ENCODE peak calls at places on chromosomes 7 and 10, in five cellular contexts. N is heart right ventricle, L is GM12891, M is left cardiac atrium, Y is kidney glomerular epithelial cell. T is an unnamed sample.

GRCh38 chr7:132480534-132480933 is 95.7 kb downstream of the PLXNA4 start:
- DNase-seq in L (no peak), Y (no peak), N (peak; percentile 71), M (peak; percentile 78), T (no peak)

GRCh38 chr10:43857206-43857952 is 208.7 kb upstream of the ZNF32 start:
- DNase-seq in N (no peak), L (no peak), Y (peak; percentile 70), M (peak; percentile 71), T (peak; percentile 72)

GRCh38 chr10:114479307-114479706 is 75.0 kb upstream of the AFAP1L2 start:
- DNase-seq in N (no peak), Y (no peak), M (peak; percentile 59), L (no peak), T (no peak)

GRCh38 chr7:104089622-104090021 is 100.2 kb upstream of the RELN start:
- DNase-seq in N (no peak), L (no peak), M (no peak), Y (no peak), T (no peak)

GRCh38 chr10:31341552-31341951 is 22.5 kb downstream of the ZEB1 start:
- DNase-seq in Y (no peak), N (no peak), L (no peak), M (no peak), T (no peak)

GRCh38 chr7:101125989-101126650 is 784 bp upstream of the SERPINE1 start:
- DNase-seq in M (peak; percentile 89), L (no peak), Y (peak; percentile 85), N (peak; percentile 76), T (no peak)

GRCh38 chr7:5217851-5218331 is 27.9 kb downstream of the WIPI2 start:
- DNase-seq in M (peak; percentile 11), N (no peak), L (no peak), Y (no peak), T (no peak)

GRCh38 chr10:24723788-24724380 is at the start of gene ARHGAP21:
- DNase-seq in M (peak; percentile 80), N (peak; percentile 78), Y (peak; percentile 62), L (peak; percentile 39), T (no peak)

GRCh38 chr10:33260403-33261239 is 73.8 kb downstream of the NRP1 start:
- DNase-seq in L (no peak), N (no peak), Y (no peak), M (no peak), T (no peak)

GRCh38 chr7:77894574-77895091 is 96.1 kb downstream of the PHTF2 start:
- DNase-seq in Y (no peak), M (no peak), N (no peak), L (no peak), T (no peak)

GRCh38 chr10:22230331-22230833 is 12.6 kb upstream of the EBLN1 start:
- DNase-seq in N (no peak), Y (peak; percentile 66), M (no peak), L (peak; percentile 13), T (no peak)

GRCh38 chr10:78911533-78912340 is 157.0 kb upstream of the ZMIZ1 start:
- DNase-seq in L (no peak), N (no peak), M (no peak), Y (no peak), T (no peak)

GRCh38 chr10:35259769-35260397 is 76.4 kb upstream of the CCNY start:
- DNase-seq in N (no peak), L (no peak), M (no peak), Y (peak; percentile 74), T (peak; percentile 67)

GRCh38 chr10:104527013-104527412 is 114.1 kb upstream of the SORCS3 start:
- DNase-seq in Y (no peak), L (no peak), N (no peak), M (no peak), T (no peak)

GRCh38 chr7:35831208-35831607 is 30.4 kb downstream of the SEPTIN7 start:
- DNase-seq in L (no peak), Y (peak; percentile 3), M (no peak), N (no peak), T (no peak)

T was measured in AG09309.